ENCODE peak calls at places on chromosomes 5 and 9, in nine cellular contexts. Z is T1000; K is stimulated activated CD4-positive, alpha-beta T cell treated with anti-CD3 and anti-CD28 coated beads, Interleukin-12 subunit alpha, Interleukin-12 subunit beta, amount 100 ng/mL, for 4 hours; I is amniotic epithelial cell; T is aorta; E is HTR-8/SVneo; B is AG10803; F is fibroblast of the aortic adventitia; X is immature natural killer cell. S is an unnamed sample.

GRCh38 chr5:10599828-10600227 is 36.0 kb downstream of the ANKRD33B start:
- DNase-seq in F (peak; percentile 55), K (no peak), E (no peak), I (peak; percentile 85), T (no peak), X (no peak), B (peak; percentile 59), Z (no peak), S (peak; percentile 41)

GRCh38 chr5:136182618-136183017 is 10.3 kb downstream of the SMIM32 start:
- DNase-seq in Z (no peak), T (no peak), F (peak; percentile 32), X (no peak), I (peak; percentile 68), B (peak; percentile 9), E (no peak), K (no peak), S (peak; percentile 19)

GRCh38 chr5:121963409-121963808 is 1.6 kb downstream of the SRFBP1 start:
- DNase-seq in K (no peak), F (no peak), X (no peak), T (no peak), I (no peak), Z (no peak), B (no peak), E (no peak), S (no peak)

GRCh38 chr5:36944607-36945225 is 68.1 kb downstream of the NIPBL start:
- DNase-seq in T (no peak), Z (no peak), F (peak; percentile 85), B (peak; percentile 73), I (peak; percentile 70), K (no peak), E (peak; percentile 26), X (peak; percentile 36), S (peak; percentile 58)

GRCh38 chr5:138962619-138963370 is 87.7 kb upstream of the LRRTM2 start:
- DNase-seq in B (no peak), Z (no peak), X (no peak), I (no peak), K (no peak), E (no peak), F (no peak), T (no peak), S (no peak)

GRCh38 chr5:109701252-109701651 is 11.5 kb downstream of the MAN2A1 start:
- DNase-seq in I (peak; percentile 42), X (no peak), B (no peak), Z (no peak), T (no peak), K (no peak), E (no peak), F (no peak), S (no peak)

GRCh38 chr5:31990701-31991110 is 183.4 kb downstream of the GOLPH3 start:
- DNase-seq in K (no peak), E (peak; percentile 80), X (no peak), I (peak; percentile 88), Z (peak; percentile 72), T (no peak), B (peak; percentile 20), F (no peak), S (no peak)

GRCh38 chr9:116209406-116210116 is 56.0 kb downstream of the PAPPA start:
- DNase-seq in B (no peak), Z (no peak), F (no peak), X (no peak), I (no peak), T (no peak), E (peak; percentile 11), K (no peak), S (no peak)

GRCh38 chr5:41875121-41875520 is 4.9 kb upstream of the OXCT1 start:
- DNase-seq in Z (no peak), F (no peak), I (no peak), B (no peak), E (no peak), T (no peak), K (no peak), X (no peak), S (no peak)